ENCODE peak calls at places on chromosomes 3 and 15, in eight cellular contexts. M is neural progenitor cell, O is SJSA1, C is right cardiac atrium, W is spleen, F is hepatocyte, P is BE2C, K is epithelial cell of esophagus. X is an unnamed sample.

GRCh38 chr3:197564097-197564843 is 8.5 kb upstream of the BDH1 start:
- DNase-seq in M (peak), O (no peak), C (no peak), W (no peak), F (no peak), P (no peak), K (no peak), X (no peak)

GRCh38 chr3:141249041-141249440 is 17.4 kb downstream of the PXYLP1 start:
- DNase-seq in M (no peak), O (no peak), C (no peak), W (no peak), F (no peak), P (no peak), K (no peak), X (no peak)

GRCh38 chr3:37262816-37263393 is 88.5 kb upstream of the LRRFIP2 start:
- DNase-seq in M (no peak), O (peak), C (no peak), W (no peak), F (no peak), P (no peak), K (peak), X (no peak)

GRCh38 chr3:51275096-51275805 is 109.8 kb upstream of the MANF start:
- DNase-seq in M (no peak), O (no peak), C (no peak), W (no peak), F (no peak), P (no peak), K (no peak), X (no peak)

GRCh38 chr15:101022306-101022705 is 103.1 kb downstream of the LRRK1 start:
- DNase-seq in M (no peak), O (no peak), C (no peak), W (peak), F (no peak), P (no peak), K (no peak), X (no peak)

GRCh38 chr3:64209866-64210609 is 15.2 kb downstream of the PRICKLE2 start:
- DNase-seq in M (no peak), O (no peak), C (peak), W (no peak), F (no peak), P (peak), K (peak), X (peak)

GRCh38 chr3:44019736-44020135 is 221.9 kb upstream of the TOPAZ1 start:
- DNase-seq in M (peak), O (no peak), C (no peak), W (no peak), F (no peak), P (no peak), K (no peak), X (no peak)

GRCh38 chr3:13019243-13019701 is 54.0 kb downstream of the IQSEC1 start:
- DNase-seq in M (peak), O (no peak), C (peak), W (peak), F (peak), P (no peak), K (peak), X (peak)

GRCh38 chr3:128763967-128764366 is 38.0 kb downstream of the RAB7A start:
- DNase-seq in M (no peak), O (no peak), C (no peak), W (no peak), F (no peak), P (no peak), K (no peak), X (no peak)

GRCh38 chr3:188901126-188901525 is 270.6 kb upstream of the TPRG1 start:
- DNase-seq in M (no peak), O (no peak), C (no peak), W (no peak), F (no peak), P (no peak), K (peak), X (no peak)

GRCh38 chr3:89617706-89618105 is 510.3 kb downstream of the EPHA3 start:
- DNase-seq in M (no peak), O (no peak), C (no peak), W (no peak), F (no peak), P (no peak), K (peak), X (no peak)

GRCh38 chr3:89612027-89612426 is 504.6 kb downstream of the EPHA3 start:
- DNase-seq in M (no peak), O (no peak), C (no peak), W (no peak), F (no peak), P (no peak), K (no peak), X (no peak)

GRCh38 chr3:89613241-89613640 is 505.8 kb downstream of the EPHA3 start:
- DNase-seq in M (no peak), O (no peak), C (no peak), W (no peak), F (no peak), P (no peak), K (peak), X (no peak)
- H3K4me3 ChIP-seq in M (no peak), O (no peak), C (no peak), W (no peak), F (no peak), P (no peak), K (no peak), X (no peak)

DNA sequence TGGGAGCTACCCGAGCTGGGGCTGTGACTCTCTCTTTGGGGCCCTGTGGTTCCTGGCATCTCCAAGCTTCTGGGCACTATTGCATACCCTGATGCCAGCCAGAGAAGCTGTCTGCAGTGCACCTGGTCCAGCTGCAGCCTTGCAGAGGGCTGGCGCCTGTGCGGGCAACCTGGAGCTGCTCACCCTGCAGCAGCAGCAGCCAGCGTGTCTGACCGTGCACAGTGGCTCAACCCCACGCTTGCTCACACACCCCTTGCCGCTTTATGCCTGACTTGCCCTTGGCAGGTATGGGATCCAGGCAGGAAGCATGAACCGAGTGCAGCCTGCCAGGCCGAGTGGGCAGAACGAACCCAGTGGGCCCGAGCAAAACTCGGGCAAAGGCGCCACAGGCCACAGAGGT is 69.9 kb downstream of the GLB1 start:
- DNase-seq in M (no peak), O (no peak), C (no peak), W (no peak), F (no peak), P (no peak), K (no peak), X (no peak)
- H3K4me3 ChIP-seq in M (no peak), O (no peak), C (no peak), W (no peak), F (no peak), P (no peak), K (no peak), X (no peak)

DNA sequence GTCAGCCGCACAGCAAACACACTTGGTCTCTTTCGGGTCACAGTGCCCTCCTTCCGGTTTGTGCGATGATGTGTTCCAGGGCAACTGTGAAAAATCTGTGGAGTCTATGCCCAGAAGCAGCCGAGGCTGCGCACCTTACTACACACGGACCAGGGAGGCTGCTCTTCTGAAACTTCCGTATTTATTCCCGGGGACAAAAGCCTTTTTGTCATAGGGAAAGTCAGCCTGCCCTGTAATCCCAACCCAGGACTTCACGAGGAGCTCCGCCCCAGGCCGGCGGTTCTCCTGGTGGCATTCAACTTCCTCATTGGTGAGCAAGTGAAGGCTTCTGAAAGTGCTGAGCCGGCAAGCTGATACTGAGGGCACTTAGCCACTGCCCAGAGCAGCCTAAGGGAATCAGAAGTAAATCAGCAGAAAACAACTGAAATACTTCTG is 126.5 kb downstream of the FMN1 start:
- DNase-seq in M (peak), O (peak), C (peak), W (no peak), F (peak), P (no peak), K (peak), X (peak)
- H3K4me3 ChIP-seq in M (no peak), O (peak), C (no peak), W (no peak), F (no peak), P (no peak), K (peak), X (peak)

GRCh38 chr15:92887869-92888268 is 12.3 kb upstream of the CHD2 start:
- DNase-seq in M (no peak), O (no peak), C (no peak), W (no peak), F (no peak), P (no peak), K (no peak), X (no peak)

GRCh38 chr15:92886229-92886628 is 13.9 kb upstream of the CHD2 start:
- DNase-seq in M (no peak), O (no peak), C (no peak), W (no peak), F (no peak), P (no peak), K (no peak), X (no peak)

GRCh38 chr15:92884813-92885461 is 15.2 kb upstream of the CHD2 start:
- DNase-seq in M (no peak), O (peak), C (no peak), W (no peak), F (no peak), P (no peak), K (no peak), X (no peak)

GRCh38 chr15:92884459-92884812 is 15.7 kb upstream of the CHD2 start:
- DNase-seq in M (no peak), O (peak), C (no peak), W (no peak), F (no peak), P (no peak), K (no peak), X (no peak)

DNA sequence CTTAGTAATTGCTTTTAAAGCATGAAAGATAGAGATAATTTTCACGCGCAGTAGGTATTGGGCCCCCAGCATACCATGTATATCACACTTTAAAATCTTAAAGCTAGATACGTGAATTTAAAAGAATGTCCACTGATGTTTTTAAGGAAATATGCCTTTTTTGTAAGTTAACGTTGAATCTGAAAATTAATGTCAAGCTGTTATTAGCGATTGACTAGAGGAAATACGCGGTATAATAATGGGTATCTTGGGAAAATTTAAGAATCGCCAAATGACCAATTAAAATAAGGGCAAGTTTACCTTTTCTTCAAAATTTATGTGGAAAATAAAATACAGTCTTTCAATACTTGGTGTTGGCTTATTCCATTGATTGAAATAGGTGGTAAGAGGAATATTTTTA is 13.3 kb upstream of the CHD2 start:
- DNase-seq in M (no peak), O (no peak), C (no peak), W (no peak), F (no peak), P (no peak), K (no peak), X (no peak)
- H3K4me3 ChIP-seq in M (peak), O (no peak), C (peak), W (no peak), F (peak), P (peak), K (peak), X (peak)

GRCh38 chr3:50193286-50193685 is 1.9 kb downstream of the GNAT1 start:
- DNase-seq in M (no peak), O (no peak), C (peak), W (no peak), F (no peak), P (no peak), K (no peak), X (no peak)

GRCh38 chr3:50194128-50194902 is 2.9 kb downstream of the GNAT1 start:
- DNase-seq in M (peak), O (peak), C (peak), W (peak), F (peak), P (peak), K (peak), X (peak)

GRCh38 chr3:50192689-50193141 is 1.3 kb downstream of the GNAT1 start:
- DNase-seq in M (peak), O (peak), C (peak), W (peak), F (peak), P (peak), K (peak), X (peak)

GRCh38 chr3:50194903-50195500 is 3.6 kb downstream of the GNAT1 start:
- DNase-seq in M (no peak), O (no peak), C (peak), W (no peak), F (peak), P (no peak), K (no peak), X (no peak)

DNA sequence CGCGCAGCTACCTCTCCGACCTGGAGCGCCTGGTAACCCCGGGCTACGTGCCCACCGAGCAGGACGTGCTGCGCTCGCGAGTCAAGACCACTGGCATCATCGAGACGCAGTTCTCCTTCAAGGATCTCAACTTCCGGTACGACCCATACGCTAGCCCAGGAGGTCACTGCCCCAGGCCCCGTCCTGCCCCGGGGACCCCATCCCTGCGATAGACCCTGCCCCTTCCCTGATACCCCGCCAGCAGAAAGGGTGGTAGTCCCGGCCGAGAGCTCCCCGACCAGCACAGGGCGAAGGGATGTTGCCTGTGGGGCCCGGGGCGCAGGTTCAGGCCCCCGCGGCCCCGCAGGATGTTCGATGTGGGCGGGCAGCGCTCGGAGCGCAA is 2.3 kb downstream of the GNAT1 start:
- DNase-seq in M (no peak), O (no peak), C (peak), W (no peak), F (no peak), P (no peak), K (no peak), X (no peak)
- H3K4me3 ChIP-seq in M (no peak), O (no peak), C (no peak), W (no peak), F (no peak), P (no peak), K (no peak), X (no peak)

GRCh38 chr3:29410660-29411405 is 130.0 kb downstream of the RBMS3 start:
- DNase-seq in M (no peak), O (peak), C (no peak), W (no peak), F (no peak), P (no peak), K (no peak), X (no peak)
- H3K4me3 ChIP-seq in M (no peak), O (no peak), C (no peak), W (no peak), F (no peak), P (no peak), K (no peak), X (no peak)

GRCh38 chr3:73719877-73720276 is 95.1 kb upstream of the PDZRN3 start:
- DNase-seq in M (no peak), O (no peak), C (no peak), W (no peak), F (peak), P (no peak), K (peak), X (no peak)
- H3K4me3 ChIP-seq in M (no peak), O (no peak), C (no peak), W (no peak), F (no peak), P (no peak), K (no peak), X (no peak)

X was measured in left lung.